ENCODE peak calls at places on chromosomes 5 and 9, in four cellular contexts. F is K562, N is GM12891, Y is GM12878. K is an unnamed sample.

GRCh38 chr5:1516615-1517601 is 6.9 kb downstream of the LPCAT1 start:
- DNase-seq in F (no peak), Y (no peak), N (no peak), K (no peak)

GRCh38 chr5:126716861-126717260 is 60.1 kb upstream of the LMNB1 start:
- DNase-seq in Y (no peak), N (no peak), F (no peak), K (no peak)

GRCh38 chr9:113222482-113222841 is 1.1 kb downstream of the SLC31A1 start:
- DNase-seq in N (no peak), F (no peak), Y (no peak), K (no peak)

GRCh38 chr5:90932052-90932699 is 373.6 kb downstream of the ADGRV1 start:
- DNase-seq in Y (peak), N (peak), F (peak), K (peak)

GRCh38 chr5:109830955-109831502 is 141.3 kb downstream of the MAN2A1 start:
- DNase-seq in F (peak), N (no peak), Y (no peak), K (no peak)

GRCh38 chr9:133160742-133161541 is 2.8 kb downstream of the GBGT1 start:
- DNase-seq in N (peak), Y (no peak), F (peak), K (peak)

GRCh38 chr5:139636975-139637408 is 11.2 kb upstream of the CXXC5 start:
- DNase-seq in F (peak), Y (peak), N (no peak), K (no peak)

GRCh38 chr9:35962126-35962906 is 4.4 kb upstream of the OR2S2 start:
- DNase-seq in N (no peak), Y (no peak), F (no peak), K (no peak)

GRCh38 chr5:176408590-176408989 is 7.7 kb downstream of the CLTB start:
- DNase-seq in N (no peak), Y (no peak), F (no peak), K (no peak)

GRCh38 chr5:54404568-54404967 is 50.9 kb upstream of the HSPB3 start:
- DNase-seq in Y (no peak), F (no peak), N (no peak), K (no peak)

GRCh38 chr9:106864533-106865143 is 1.7 kb downstream of the ZNF462 start:
- DNase-seq in F (no peak), N (no peak), Y (no peak), K (no peak)

GRCh38 chr5:169686137-169686536 is 49.1 kb downstream of the DOCK2 start:
- DNase-seq in F (no peak), N (no peak), Y (no peak), K (no peak)

GRCh38 chr9:127216888-127217217 is 47.7 kb upstream of the GARNL3 start:
- DNase-seq in F (no peak), Y (no peak), N (no peak), K (no peak)

GRCh38 chr9:16431666-16432065 is 438.8 kb downstream of the BNC2 start:
- DNase-seq in N (no peak), F (no peak), Y (no peak), K (no peak)

GRCh38 chr5:69492391-69493234 is at the start of gene OCLN:
- DNase-seq in N (peak), Y (no peak), F (no peak), K (no peak)

GRCh38 chr9:130651221-130651620 is 13.2 kb upstream of the PRDM12 start:
- DNase-seq in Y (no peak), F (no peak), N (no peak), K (no peak)
- TF ChIP-seq SPI1 in Y (no peak), F (no peak), N (no peak), K (no peak)

DNA sequence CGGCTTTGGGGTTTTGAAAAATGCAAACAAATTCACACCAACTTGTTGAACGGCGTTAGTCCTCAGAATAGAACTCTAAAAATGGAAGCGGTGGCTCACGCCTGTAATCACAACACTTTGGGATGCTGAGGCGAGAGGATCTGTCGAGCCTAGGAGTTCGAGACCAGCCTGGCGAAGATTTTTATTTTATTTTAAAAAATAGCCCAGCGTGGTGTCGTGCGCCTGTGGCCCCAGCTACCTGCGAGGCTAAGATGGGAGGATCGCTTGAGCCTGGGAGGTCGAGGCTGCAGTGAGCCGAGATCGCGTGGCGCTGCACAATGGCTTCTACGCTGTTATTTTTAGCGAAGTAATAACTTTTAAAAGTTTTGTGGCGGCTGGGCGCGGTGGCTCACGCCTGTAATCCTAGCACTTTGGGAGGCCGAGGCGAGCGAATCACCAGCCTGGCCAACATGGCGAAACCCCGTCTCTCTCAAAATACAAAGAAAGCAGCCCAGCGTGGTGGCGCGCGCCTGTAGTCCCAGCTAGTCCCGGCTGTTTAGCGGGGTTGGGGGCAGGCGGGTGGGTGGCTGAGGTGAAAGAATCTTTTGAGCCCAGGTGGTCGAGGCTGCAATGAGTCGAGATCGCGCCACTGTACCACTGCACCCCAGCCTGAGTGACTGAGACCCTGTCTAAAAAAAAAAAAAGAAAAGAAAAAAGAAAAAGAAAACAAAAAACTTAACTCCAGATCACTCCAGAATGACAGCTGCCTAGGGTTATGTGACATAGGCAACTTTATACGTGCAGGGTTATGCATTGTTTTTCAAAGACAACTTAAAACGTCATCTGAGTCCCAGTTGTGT is 808 bp upstream of the PLIN2 start:
- DNase-seq in N (no peak), F (no peak), Y (no peak), K (no peak)
- TF ChIP-seq SPI1 in N (no peak), F (no peak), Y (no peak), K (no peak)

GRCh38 chr5:123371575-123372179 is 51.5 kb downstream of the CEP120 start:
- DNase-seq in Y (no peak), F (peak), N (no peak), K (peak)
- TF ChIP-seq SPI1 in Y (no peak), F (no peak), N (no peak), K (no peak)

GRCh38 chr9:132040808-132041207 is 38.9 kb downstream of the MED27 start:
- DNase-seq in Y (no peak), N (no peak), F (no peak), K (no peak)

GRCh38 chr9:132041825-132042224 is 37.8 kb downstream of the MED27 start:
- DNase-seq in Y (no peak), N (no peak), F (no peak), K (no peak)

GRCh38 chr9:132044176-132044880 is 35.3 kb downstream of the MED27 start:
- DNase-seq in F (no peak), N (no peak), Y (no peak), K (no peak)

GRCh38 chr9:132043708-132044107 is 36.0 kb downstream of the MED27 start:
- DNase-seq in N (no peak), Y (no peak), F (no peak), K (no peak)

GRCh38 chr9:132042324-132042723 is 37.3 kb downstream of the MED27 start:
- DNase-seq in F (peak), Y (no peak), N (no peak), K (no peak)
- TF ChIP-seq SPI1 in F (no peak), Y (no peak), N (no peak), K (no peak)

GRCh38 chr5:76083555-76084495 is 642 bp downstream of the SV2C start:
- DNase-seq in Y (no peak), N (peak), F (no peak), K (no peak)

GRCh38 chr5:76086060-76086459 is 2.9 kb downstream of the SV2C start:
- DNase-seq in Y (no peak), F (no peak), N (no peak), K (no peak)

GRCh38 chr5:76085286-76085579 is 2.0 kb downstream of the SV2C start:
- DNase-seq in N (no peak), Y (no peak), F (no peak), K (no peak)

GRCh38 chr5:76082790-76083554 is at the start of gene SV2C:
- DNase-seq in Y (no peak), N (peak), F (no peak), K (no peak)

GRCh38 chr5:76084496-76085285 is 1.5 kb downstream of the SV2C start:
- DNase-seq in F (no peak), Y (no peak), N (no peak), K (no peak)
- TF ChIP-seq SPI1 in F (no peak), Y (no peak), N (no peak), K (no peak)

DNA sequence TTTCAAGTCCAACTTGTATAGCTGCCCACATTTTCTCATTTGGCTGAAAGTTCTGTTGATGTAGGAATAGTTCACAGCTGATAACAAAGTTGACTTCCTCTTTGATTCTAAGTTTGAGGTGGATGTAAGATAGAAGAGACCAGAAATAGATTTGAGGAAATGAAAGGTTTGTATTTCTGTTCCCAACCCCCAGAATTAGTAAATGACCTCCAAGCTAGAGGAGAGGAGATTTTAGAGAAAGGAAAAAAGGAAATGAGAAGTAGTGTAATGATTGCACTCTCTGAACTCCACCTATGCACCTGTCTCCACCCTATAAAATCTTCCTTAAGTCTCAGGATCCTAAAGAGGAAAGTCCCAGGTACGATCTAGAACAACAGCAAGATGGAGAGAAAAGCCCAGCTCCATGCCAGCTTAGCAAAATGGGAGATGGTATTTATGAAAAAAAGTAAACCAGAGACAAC is 130.4 kb upstream of the POC5 start:
- DNase-seq in N (peak), F (no peak), Y (peak), K (no peak)
- TF ChIP-seq SPI1 in N (peak), F (no peak), Y (peak), K (peak)

GRCh38 chr5:400282-401215 is 42.4 kb upstream of the EXOC3 start:
- DNase-seq in Y (no peak), N (no peak), F (no peak), K (no peak)

GRCh38 chr5:403995-404394 is 39.0 kb upstream of the EXOC3 start:
- DNase-seq in Y (no peak), F (no peak), N (no peak), K (no peak)

GRCh38 chr5:401216-402034 is 41.6 kb upstream of the EXOC3 start:
- DNase-seq in N (no peak), Y (no peak), F (no peak), K (no peak)

GRCh38 chr5:404666-405241 is 38.2 kb upstream of the EXOC3 start:
- DNase-seq in Y (no peak), N (no peak), F (no peak), K (no peak)

GRCh38 chr5:402615-403359 is 40.2 kb upstream of the EXOC3 start:
- DNase-seq in Y (peak), N (peak), F (no peak), K (peak)
- TF ChIP-seq SPI1 in Y (peak), N (peak), F (no peak), K (peak)

GRCh38 chr5:142097681-142098080 is 10.9 kb upstream of the NDFIP1 start:
- DNase-seq in F (no peak), N (no peak), Y (no peak), K (no peak)
- TF ChIP-seq SPI1 in F (no peak), N (no peak), Y (no peak), K (no peak)

K was measured in HL-60.